ENCODE peak calls at places on chromosomes 4 and X, in seven cellular contexts. D is GM13976, H is cardiac fibroblast, C is GM06990, S is fibroblast of lung, F is AG09319, Q is pancreas. M is an unnamed sample.

GRCh38 chr4:10006604-10007435 is 14.5 kb downstream of the SLC2A9 start:
- DNase-seq in D (no peak), F (no peak), Q (peak), C (peak), S (no peak), H (peak), M (no peak)

GRCh38 chrX:24090300-24091200 is 35.8 kb downstream of the EIF2S3 start:
- DNase-seq in C (no peak), F (no peak), Q (no peak), D (no peak), S (no peak), H (no peak), M (no peak)

GRCh38 chrX:39484669-39485068 is 613.1 kb downstream of the BCOR start:
- DNase-seq in S (no peak), H (no peak), C (no peak), Q (no peak), D (no peak), F (no peak), M (no peak)

GRCh38 chr4:3193531-3194203 is 55.3 kb upstream of the MSANTD1 start:
- DNase-seq in S (peak), F (no peak), Q (no peak), D (no peak), C (no peak), H (peak), M (no peak)

GRCh38 chrX:11579856-11580595 is 85.7 kb downstream of the ARHGAP6 start:
- DNase-seq in Q (no peak), D (no peak), C (no peak), H (no peak), S (no peak), F (no peak), M (no peak)

GRCh38 chrX:100289159-100289558 is 120.9 kb downstream of the PCDH19 start:
- DNase-seq in F (no peak), H (no peak), S (no peak), Q (no peak), C (no peak), D (no peak), M (no peak)

GRCh38 chrX:65997978-65998717 is 41.7 kb downstream of the VSIG4 start:
- DNase-seq in D (no peak), C (no peak), S (no peak), F (no peak), Q (no peak), H (no peak), M (no peak)

GRCh38 chrX:103883533-103883932 is 51.5 kb upstream of the RAB9B start:
- DNase-seq in C (no peak), D (no peak), Q (no peak), S (no peak), H (peak), F (no peak), M (no peak)

GRCh38 chr4:22191565-22192301 is 243.2 kb upstream of the KCNIP4 start:
- DNase-seq in S (no peak), F (no peak), Q (no peak), D (no peak), C (no peak), H (peak), M (no peak)

GRCh38 chrX:20653070-20653469 is 386.4 kb upstream of the RPS6KA3 start:
- DNase-seq in H (no peak), D (no peak), S (no peak), C (no peak), Q (no peak), F (no peak), M (no peak)

GRCh38 chr4:2932951-2933565 is 30.1 kb downstream of the NOP14 start:
- DNase-seq in D (no peak), H (no peak), F (no peak), C (peak), S (no peak), Q (no peak), M (no peak)

DNA sequence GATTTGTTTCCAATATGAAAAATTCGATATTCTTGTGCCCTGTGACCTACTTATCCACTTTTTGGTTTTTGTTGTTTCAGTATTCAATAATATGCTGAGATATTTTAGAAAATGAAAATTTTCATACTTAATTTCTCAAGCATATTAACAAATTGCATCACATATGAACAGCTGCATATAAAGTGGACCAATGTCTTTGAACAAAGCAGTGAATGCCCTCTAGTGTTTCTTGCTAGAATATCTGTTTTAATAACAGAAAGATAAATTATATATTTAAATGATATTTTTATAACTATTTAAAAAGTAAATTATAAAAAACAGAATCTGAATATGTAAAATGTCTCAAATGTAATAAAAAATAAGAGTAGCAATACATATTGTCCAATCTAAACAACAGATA is 31.7 kb upstream of the INTU start:
- DNase-seq in F (no peak), C (no peak), D (no peak), H (peak), Q (no peak), S (peak), M (no peak)
- TF ChIP-seq CTCF in F (peak), C (no peak), D (no peak), H (peak), Q (no peak), S (peak), M (no peak)

GRCh38 chr4:114076865-114077264 is 97.4 kb upstream of the ARSJ start:
- DNase-seq in F (no peak), H (no peak), Q (no peak), S (peak), D (no peak), C (no peak), M (no peak)

GRCh38 chr4:114082348-114082747 is 102.9 kb upstream of the ARSJ start:
- DNase-seq in S (no peak), F (no peak), D (no peak), C (no peak), H (no peak), Q (no peak), M (no peak)

GRCh38 chr4:114081783-114082182 is 102.3 kb upstream of the ARSJ start:
- DNase-seq in S (no peak), H (no peak), F (no peak), D (no peak), C (no peak), Q (no peak), M (no peak)

GRCh38 chr4:114077610-114078009 is 98.2 kb upstream of the ARSJ start:
- DNase-seq in S (peak), C (no peak), F (peak), H (peak), Q (no peak), D (no peak), M (no peak)

GRCh38 chr4:114078636-114079035 is 99.2 kb upstream of the ARSJ start:
- DNase-seq in D (no peak), H (peak), Q (no peak), F (no peak), S (peak), C (no peak), M (no peak)
- TF ChIP-seq CTCF in D (no peak), H (no peak), Q (no peak), F (no peak), S (no peak), C (no peak), M (no peak)

GRCh38 chr4:67918428-67918827 is 34.6 kb upstream of the TMPRSS11D start:
- DNase-seq in F (no peak), S (no peak), D (no peak), H (no peak), C (no peak), Q (no peak), M (no peak)
- TF ChIP-seq CTCF in F (no peak), S (no peak), D (no peak), H (peak), C (peak), Q (no peak), M (no peak)

GRCh38 chrX:138756234-138756633 is 44.7 kb upstream of the FGF13 start:
- DNase-seq in Q (no peak), S (peak), H (peak), D (no peak), F (no peak), C (no peak), M (no peak)
- TF ChIP-seq CTCF in Q (no peak), S (peak), H (no peak), D (no peak), F (peak), C (no peak), M (no peak)

DNA sequence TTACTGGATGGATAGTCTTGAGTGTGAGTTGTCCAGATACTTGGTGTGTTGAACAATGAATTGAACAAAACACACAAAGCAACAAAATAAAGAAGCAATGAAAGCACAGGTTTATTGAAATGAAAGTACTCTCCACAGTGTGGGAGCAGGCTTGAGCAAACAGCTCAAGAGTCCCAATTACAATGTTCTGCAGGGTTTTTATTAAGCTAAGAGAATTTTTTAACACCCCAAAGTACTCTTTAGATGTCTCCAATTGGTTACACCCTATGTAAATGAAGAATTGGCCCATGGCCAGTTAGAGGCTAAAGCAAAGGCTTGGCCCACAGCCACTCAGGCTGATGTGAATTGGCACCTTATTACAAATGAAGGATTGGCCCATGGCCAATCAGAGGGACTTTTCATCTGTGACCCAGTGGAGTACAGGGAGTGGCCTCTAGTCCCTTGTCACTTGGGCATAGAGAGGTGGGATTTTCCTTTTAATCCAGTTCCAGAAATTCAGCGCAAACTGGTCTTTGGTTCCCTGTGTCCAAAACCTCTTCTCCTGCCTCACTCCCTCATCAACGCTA is 30.1 kb upstream of the IQCM start:
- DNase-seq in S (no peak), Q (no peak), C (no peak), D (no peak), F (no peak), H (no peak), M (no peak)
- TF ChIP-seq CTCF in S (no peak), Q (no peak), C (no peak), D (no peak), F (no peak), H (no peak), M (no peak)

GRCh38 chrX:45952030-45952429 is 593.2 kb downstream of the ZNF674 start:
- DNase-seq in D (no peak), F (no peak), S (no peak), H (no peak), Q (no peak), C (no peak), M (no peak)
- TF ChIP-seq CTCF in D (no peak), F (no peak), S (no peak), H (no peak), Q (no peak), C (peak), M (no peak)

GRCh38 chr4:97923096-97923495 is 220.2 kb downstream of the STPG2 start:
- DNase-seq in F (no peak), C (no peak), D (no peak), S (no peak), H (no peak), Q (no peak), M (no peak)

DNA sequence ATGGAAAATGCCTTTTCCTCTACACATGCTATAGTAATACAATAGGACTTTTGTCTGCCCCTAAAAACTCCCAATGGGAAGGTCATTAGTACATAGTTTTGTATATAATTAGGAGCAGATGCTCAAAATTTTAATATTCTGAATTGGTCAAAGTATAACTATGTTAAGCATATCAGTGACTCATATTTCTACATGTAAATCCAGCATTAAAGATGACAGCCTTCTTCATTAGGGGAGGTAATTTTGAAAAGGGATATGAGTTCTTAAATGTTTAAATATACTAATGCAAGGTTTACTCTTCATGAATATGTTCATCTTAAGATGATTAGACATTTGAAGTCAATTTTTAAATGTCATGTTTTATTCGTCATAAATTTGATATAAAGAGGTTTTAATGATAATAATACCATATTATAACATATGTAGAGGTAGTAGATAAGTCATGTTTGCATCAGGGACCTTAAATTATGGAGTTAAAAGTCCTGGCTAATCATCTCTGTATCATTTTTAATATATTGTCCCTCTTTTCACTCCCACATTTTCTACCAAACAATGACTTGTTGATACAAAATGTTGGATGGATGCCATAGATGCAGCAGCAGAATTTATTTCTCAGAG is 218.8 kb downstream of the STPG2 start:
- DNase-seq in Q (no peak), F (no peak), S (no peak), D (no peak), H (no peak), C (no peak), M (no peak)
- TF ChIP-seq CTCF in Q (no peak), F (no peak), S (no peak), D (no peak), H (no peak), C (no peak), M (no peak)